ENCODE peak calls at places on chromosome 18, in four cellular contexts. N is endothelial cell of umbilical vein, D is K562, V is HepG2. Q is an unnamed sample.
A peak's percentile ranks its signal among the peaks of the same experiment; 100 is the strongest.

GRCh38 chr18:62781893-62782292 is 66.6 kb downstream of the PHLPP1 start:
- DNase-seq in N (peak; percentile 11), D (no peak), V (peak; percentile 29), Q (no peak)

GRCh38 chr18:45321520-45321919 is 293.8 kb upstream of the SLC14A2 start:
- DNase-seq in N (no peak), D (no peak), V (no peak), Q (no peak)

GRCh38 chr18:50706199-50706598 is 113.6 kb downstream of the MRO start:
- DNase-seq in N (no peak), D (no peak), V (no peak), Q (no peak)

GRCh38 chr18:47263197-47263827 is 11.9 kb upstream of the SKOR2 start:
- DNase-seq in N (no peak), D (peak; percentile 17), V (no peak), Q (no peak)

GRCh38 chr18:46261799-46262198 is 157.6 kb downstream of the HAUS1 start:
- DNase-seq in N (no peak), D (no peak), V (no peak), Q (peak; percentile 58)

GRCh38 chr18:42018831-42019230 is 63.8 kb downstream of the PIK3C3 start:
- DNase-seq in N (no peak), D (no peak), V (no peak), Q (no peak)

GRCh38 chr18:25298853-25299274 is 53.1 kb downstream of the ZNF521 start:
- DNase-seq in N (peak; percentile 98), D (peak; percentile 19), V (no peak), Q (no peak)

GRCh38 chr18:34867520-34867919 is 157.4 kb downstream of the DTNA start:
- DNase-seq in N (peak; percentile 10), D (no peak), V (peak; percentile 12), Q (peak; percentile 46)

GRCh38 chr18:34357944-34358580 is 133.3 kb upstream of the NOL4 start:
- DNase-seq in N (no peak), D (no peak), V (no peak), Q (no peak)

GRCh38 chr18:51191139-51191717 is 6.3 kb downstream of the MEX3C start:
- DNase-seq in N (no peak), D (peak; percentile 25), V (no peak), Q (no peak)

GRCh38 chr18:6219116-6219717 is 195.5 kb downstream of the L3MBTL4 start:
- DNase-seq in N (peak; percentile 52), D (peak; percentile 37), V (peak; percentile 24), Q (peak; percentile 15)

GRCh38 chr18:49052891-49053644 is 102.3 kb upstream of the SMAD7 start:
- DNase-seq in N (no peak), D (no peak), V (no peak), Q (no peak)

GRCh38 chr18:3357516-3357915 is 92.5 kb upstream of the TGIF1 start:
- DNase-seq in N (no peak), D (no peak), V (no peak), Q (no peak)

GRCh38 chr18:21740724-21741510 is at the start of gene MIB1:
- DNase-seq in N (no peak), D (peak; percentile 63), V (no peak), Q (peak; percentile 99)

GRCh38 chr18:8260319-8260718 is 348.9 kb upstream of the RAB12 start:
- DNase-seq in N (no peak), D (no peak), V (no peak), Q (no peak)

GRCh38 chr18:2906522-2907458 is 60.0 kb downstream of the EMILIN2 start:
- DNase-seq in N (peak; percentile 24), D (peak; percentile 74), V (peak; percentile 12), Q (no peak)

GRCh38 chr18:9817286-9817685 is 68.5 kb upstream of the TXNDC2 start:
- DNase-seq in N (no peak), D (no peak), V (no peak), Q (no peak)
- H3K9ac ChIP-seq in N (no peak overlapping the region), D (no peak overlapping the region), V (no peak overlapping the region), Q (no peak overlapping the region)

GRCh38 chr18:12554796-12555388 is 103.0 kb downstream of the SPIRE1 start:
- DNase-seq in N (no peak), D (no peak), V (no peak), Q (no peak)

GRCh38 chr18:12556946-12557806 is 100.7 kb downstream of the SPIRE1 start:
- DNase-seq in N (no peak), D (no peak), V (no peak), Q (no peak)

GRCh38 chr18:12552884-12553242 is 105.0 kb downstream of the SPIRE1 start:
- DNase-seq in N (no peak), D (no peak), V (no peak), Q (no peak)
- TF ChIP-seq JUN in N (no peak), D (no peak), V (no peak), Q (no peak)

GRCh38 chr18:9739516-9739915 is 31.4 kb downstream of the RAB31 start:
- DNase-seq in N (no peak), D (no peak), V (no peak), Q (no peak)

GRCh38 chr18:9736445-9736844 is 28.3 kb downstream of the RAB31 start:
- DNase-seq in N (no peak), D (no peak), V (no peak), Q (no peak)

GRCh38 chr18:9736942-9737813 is 29.1 kb downstream of the RAB31 start:
- DNase-seq in N (no peak), D (no peak), V (no peak), Q (no peak)

GRCh38 chr18:9738266-9738969 is 30.3 kb downstream of the RAB31 start:
- DNase-seq in N (no peak), D (no peak), V (no peak), Q (no peak)

GRCh38 chr18:9737814-9738160 is 29.7 kb downstream of the RAB31 start:
- DNase-seq in N (no peak), D (no peak), V (no peak), Q (no peak)
- H3K4me2 ChIP-seq in N (no peak overlapping the region), D (no peak overlapping the region), V (no peak overlapping the region), Q (no peak overlapping the region)

DNA sequence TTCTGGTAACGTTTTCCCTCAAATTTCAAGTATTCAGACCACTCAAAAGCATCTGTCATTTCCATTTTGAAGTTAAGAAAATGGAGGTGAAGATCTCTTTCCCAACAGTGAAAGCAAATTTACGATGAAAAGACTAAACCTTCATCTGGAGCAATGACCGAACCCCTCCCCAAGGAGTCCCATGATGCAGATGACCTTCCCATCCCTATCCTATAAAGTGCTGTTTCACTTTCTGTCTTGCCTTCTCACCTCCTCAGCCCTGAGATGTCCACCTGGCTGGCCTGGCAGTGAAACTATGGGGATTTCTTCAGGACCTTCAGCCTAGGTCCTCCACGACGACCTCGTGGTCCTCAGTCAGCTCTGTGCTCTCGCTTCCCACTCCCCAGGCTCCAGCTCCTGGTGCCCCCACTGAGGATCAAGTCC is 925 bp upstream of the NPC1 start:
- DNase-seq in N (no peak), D (no peak), V (no peak), Q (no peak)
- H3K9ac ChIP-seq in N (peak overlapping the region; percentile 100), D (peak overlapping the region; percentile 10), V (peak overlapping the region; percentile 56), Q (no peak overlapping the region)

GRCh38 chr18:36203360-36203895 is 16.1 kb downstream of the MOCOS start:
- DNase-seq in N (no peak), D (no peak), V (no peak), Q (no peak)
- TF ChIP-seq JUN in N (no peak), D (no peak), V (no peak), Q (no peak)

Q was measured in H1.